ENCODE peak calls at places on chromosomes 5 and 9, in eight cellular contexts. V is CD8-positive, alpha-beta T cell; K is stomach; E is OCI-LY7; C is heart left ventricle; B is left ventricle myocardium inferior; R is fibroblast of pulmonary artery; S is A549. Y is an unnamed sample.

GRCh38 chr9:108761530-108762347 is 94.0 kb downstream of the ACTL7B start:
- DNase-seq in V (no peak), K (peak; percentile 59), E (peak; percentile 51), C (peak; percentile 51), B (peak; percentile 28), R (peak; percentile 69), S (peak; percentile 50), Y (peak; percentile 80)

GRCh38 chr5:169160405-169160901 is 140.5 kb downstream of the SLIT3 start:
- DNase-seq in V (no peak), K (no peak), E (no peak), C (no peak), B (no peak), R (peak; percentile 59), S (peak; percentile 46), Y (no peak)

GRCh38 chr9:22508790-22509189 is 62.2 kb downstream of the DMRTA1 start:
- DNase-seq in V (no peak), K (no peak), E (no peak), C (no peak), B (no peak), R (no peak), S (no peak), Y (no peak)

GRCh38 chr9:130258999-130259398 is 6.6 kb upstream of the HMCN2 start:
- DNase-seq in V (no peak), K (no peak), E (no peak), C (no peak), B (no peak), R (no peak), S (no peak), Y (no peak)

GRCh38 chr5:142017832-142018427 is 5.1 kb upstream of the GNPDA1 start:
- DNase-seq in V (no peak), K (no peak), E (peak; percentile 33), C (no peak), B (no peak), R (no peak), S (no peak), Y (no peak)

GRCh38 chr5:78157001-78157400 is 137.5 kb downstream of the AP3B1 start:
- DNase-seq in V (no peak), K (no peak), E (no peak), C (no peak), B (no peak), R (no peak), S (no peak), Y (no peak)

GRCh38 chr5:142179776-142180387 is 71.3 kb downstream of the NDFIP1 start:
- DNase-seq in V (no peak), K (no peak), E (no peak), C (no peak), B (no peak), R (no peak), S (no peak), Y (no peak)

GRCh38 chr9:87324613-87325194 is 173.0 kb upstream of the DAPK1 start:
- DNase-seq in V (no peak), K (no peak), E (peak; percentile 46), C (no peak), B (no peak), R (peak; percentile 84), S (peak; percentile 49), Y (peak; percentile 57)

GRCh38 chr5:121668635-121669034 is 183.0 kb upstream of the FTMT start:
- DNase-seq in V (no peak), K (no peak), E (no peak), C (no peak), B (no peak), R (no peak), S (no peak), Y (peak; percentile 2)

GRCh38 chr5:2391566-2391965 is 359.9 kb downstream of the IRX2 start:
- DNase-seq in V (no peak), K (no peak), E (no peak), C (no peak), B (no peak), R (no peak), S (no peak), Y (no peak)

GRCh38 chr9:109906766-109907382 is 126.9 kb downstream of the PALM2AKAP2 start:
- DNase-seq in V (no peak), K (no peak), E (peak; percentile 77), C (no peak), B (no peak), R (peak; percentile 54), S (no peak), Y (peak; percentile 54)

GRCh38 chr9:89311346-89312153 is 555 bp downstream of the CKS2 start:
- DNase-seq in V (no peak), K (no peak), E (peak; percentile 47), C (no peak), B (peak; percentile 23), R (no peak), S (no peak), Y (peak; percentile 17)

GRCh38 chr9:129697956-129698757 is 32.7 kb downstream of the PRRX2 start:
- DNase-seq in V (no peak), K (no peak), E (no peak), C (peak; percentile 34), B (peak; percentile 46), R (no peak), S (no peak), Y (peak; percentile 84)

GRCh38 chr5:157486861-157487260 is 26.8 kb downstream of the NIPAL4 start:
- DNase-seq in V (no peak), K (no peak), E (peak; percentile 75), C (no peak), B (no peak), R (no peak), S (no peak), Y (no peak)

GRCh38 chr9:132341177-132341840 is 13.5 kb downstream of the SETX start:
- DNase-seq in V (no peak), K (no peak), E (no peak), C (no peak), B (no peak), R (no peak), S (no peak), Y (no peak)

GRCh38 chr5:173917788-173918786 is 29.9 kb downstream of the CPEB4 start:
- DNase-seq in V (peak; percentile 62), K (peak; percentile 54), E (peak; percentile 93), C (peak; percentile 54), B (no peak), R (peak; percentile 88), S (peak; percentile 88), Y (peak; percentile 84)

DNA sequence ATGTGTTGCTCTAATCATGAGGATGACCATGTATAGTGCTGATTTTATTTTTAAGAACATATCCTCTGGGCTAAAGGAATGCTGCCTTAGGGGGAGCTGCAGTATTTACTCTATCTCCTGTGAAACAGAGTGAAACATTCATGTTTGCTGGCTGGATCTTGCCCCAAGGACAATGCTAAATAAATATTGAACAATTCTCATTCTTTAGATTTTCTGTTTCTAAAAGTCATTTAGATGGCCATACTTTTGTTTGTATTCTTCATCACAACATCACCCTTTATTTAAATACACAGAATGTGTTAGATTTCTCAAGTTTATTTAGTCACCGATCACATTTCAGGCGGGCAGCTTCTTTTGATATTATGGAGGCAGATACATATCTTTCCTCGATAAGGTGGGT is 103.3 kb downstream of the ARHGEF28 start:
- DNase-seq in V (no peak), K (no peak), E (no peak), C (no peak), B (no peak), R (no peak), S (peak; percentile 57), Y (no peak)
- TF ChIP-seq CTCF in V (no peak), K (no peak), E (no peak), C (no peak), B (no peak), R (no peak), S (no peak), Y (no peak)

DNA sequence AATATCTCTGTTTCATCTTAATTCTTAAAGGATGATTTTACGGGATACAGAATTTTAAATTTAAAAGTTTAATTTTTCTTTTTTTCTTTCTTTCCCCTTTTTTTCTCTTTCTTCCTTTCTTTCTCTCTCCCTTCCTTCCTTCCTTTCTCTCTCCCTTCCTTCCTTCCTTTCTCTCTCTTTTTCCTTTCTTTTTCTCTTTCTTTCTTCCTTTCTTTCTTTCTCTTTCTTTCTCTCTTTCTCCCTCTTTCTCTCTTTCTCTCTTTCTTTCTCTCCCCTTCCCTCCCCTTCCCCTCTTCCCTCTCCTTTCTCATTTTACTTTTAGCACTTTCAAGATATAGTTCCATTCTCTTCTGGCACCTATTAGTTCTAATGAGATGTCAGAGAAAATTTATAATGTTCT is 61.4 kb upstream of the ADRB2 start:
- DNase-seq in V (no peak), K (no peak), E (no peak), C (no peak), B (no peak), R (no peak), S (no peak), Y (no peak)
- H3K4me3 ChIP-seq in V (no peak overlapping the region), K (no peak overlapping the region), E (no peak overlapping the region), C (no peak overlapping the region), B (no peak overlapping the region), R (no peak overlapping the region), S (no peak overlapping the region), Y (no peak overlapping the region)

DNA sequence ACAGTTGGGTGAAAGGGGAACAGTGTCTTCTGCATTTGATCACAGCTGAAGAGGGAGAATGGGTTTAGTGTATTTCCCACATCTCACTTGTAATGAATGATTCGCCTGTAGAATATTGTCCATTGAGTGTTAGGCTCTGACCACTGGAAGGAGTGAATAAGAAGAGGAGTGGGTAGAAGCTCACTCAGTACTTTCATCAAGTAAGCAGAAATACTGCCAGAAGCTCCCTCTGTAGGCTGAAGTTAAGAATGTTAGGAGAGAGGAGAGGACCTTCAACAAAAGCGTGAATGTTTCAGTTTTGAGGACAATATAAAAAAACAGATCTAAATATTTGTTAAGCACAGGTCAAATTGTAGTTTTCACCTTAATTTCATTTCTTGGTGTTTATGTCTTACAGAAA is 27.5 kb downstream of the FSD1L start:
- DNase-seq in V (no peak), K (no peak), E (peak; percentile 2), C (no peak), B (no peak), R (peak; percentile 48), S (peak; percentile 30), Y (peak; percentile 50)
- TF ChIP-seq CTCF in V (no peak), K (no peak), E (peak; percentile 58), C (peak; percentile 40), B (peak; percentile 56), R (peak; percentile 52), S (peak; percentile 37), Y (peak; percentile 49)

GRCh38 chr5:43775000-43775399 is 172.0 kb downstream of the NNT start:
- DNase-seq in V (no peak), K (no peak), E (no peak), C (no peak), B (no peak), R (no peak), S (no peak), Y (no peak)
- H3K4me3 ChIP-seq in V (no peak overlapping the region), K (no peak overlapping the region), E (no peak overlapping the region), C (no peak overlapping the region), B (no peak overlapping the region), R (no peak overlapping the region), S (no peak overlapping the region), Y (no peak overlapping the region)

GRCh38 chr9:37641331-37641730 is 9.4 kb upstream of the FRMPD1 start:
- DNase-seq in V (no peak), K (no peak), E (no peak), C (no peak), B (no peak), R (no peak), S (no peak), Y (no peak)
- TF ChIP-seq CTCF in V (no peak), K (no peak), E (no peak), C (no peak), B (no peak), R (no peak), S (no peak), Y (no peak)

GRCh38 chr5:39218482-39219381 is 631 bp downstream of the FYB1 start:
- DNase-seq in V (no peak), K (no peak), E (no peak), C (no peak), B (no peak), R (no peak), S (no peak), Y (peak; percentile 54)
- H3K4me3 ChIP-seq in V (no peak overlapping the region), K (peak overlapping the region; percentile 2), E (no peak overlapping the region), C (peak overlapping the region; percentile 39), B (peak overlapping the region; percentile 39), R (no peak overlapping the region), S (no peak overlapping the region), Y (no peak overlapping the region)